ENCODE peak calls at places on chromosome 17, in ten cellular contexts. Y, R, B, O, U, L, D, T, H and J are unnamed samples.
A peak's percentile ranks its signal among the peaks of the same experiment; 100 is the strongest.

GRCh38 chr17:1490643-1491405 is 1.7 kb downstream of the MYO1C start:
- DNase-seq in Y (peak; percentile 45), R (peak; percentile 83), B (peak; percentile 41), O (peak; percentile 53), U (no peak), L (peak; percentile 69), D (no peak), T (peak; percentile 51), H (peak; percentile 33), J (peak; percentile 54)

GRCh38 chr17:55607736-55608341 is 96.6 kb upstream of the SMIM36 start:
- DNase-seq in Y (peak; percentile 46), R (peak; percentile 96), B (no peak), O (no peak), U (peak; percentile 69), L (no peak), D (no peak), T (peak; percentile 11), H (peak; percentile 82), J (no peak)

GRCh38 chr17:2972749-2973148 is 90.7 kb downstream of the OR1D5 start:
- DNase-seq in Y (no peak), R (no peak), B (no peak), O (no peak), U (no peak), L (no peak), D (no peak), T (no peak), H (no peak), J (no peak)

GRCh38 chr17:31391496-31391949 is at the start of gene RAB11FIP4:
- DNase-seq in Y (peak; percentile 8), R (no peak), B (no peak), O (no peak), U (no peak), L (peak; percentile 62), D (no peak), T (no peak), H (no peak), J (no peak)

GRCh38 chr17:39144414-39144813 is 7.0 kb downstream of the PLXDC1 start:
- DNase-seq in Y (peak; percentile 93), R (peak; percentile 98), B (no peak), O (no peak), U (no peak), L (peak; percentile 72), D (no peak), T (peak; percentile 22), H (peak; percentile 82), J (no peak)

GRCh38 chr17:63774982-63775290 is 966 bp downstream of the DDX42 start:
- DNase-seq in Y (peak; percentile 11), R (no peak), B (no peak), O (no peak), U (no peak), L (peak; percentile 27), D (no peak), T (peak; percentile 36), H (no peak), J (no peak)

GRCh38 chr17:50440172-50440837 is 14.3 kb downstream of the ACSF2 start:
- DNase-seq in Y (no peak), R (no peak), B (no peak), O (no peak), U (no peak), L (no peak), D (no peak), T (peak; percentile 42), H (no peak), J (no peak)

GRCh38 chr17:3558603-3559269 is 1.1 kb upstream of the TRPV3 start:
- DNase-seq in Y (peak; percentile 83), R (no peak), B (peak; percentile 45), O (peak; percentile 44), U (no peak), L (no peak), D (no peak), T (peak; percentile 64), H (peak; percentile 59), J (peak; percentile 15)

GRCh38 chr17:21012736-21013135 is 30.1 kb downstream of the USP22 start:
- DNase-seq in Y (no peak), R (peak; percentile 57), B (no peak), O (no peak), U (no peak), L (no peak), D (no peak), T (no peak), H (no peak), J (no peak)

GRCh38 chr17:75142236-75142971 is 10.9 kb upstream of the NT5C start:
- DNase-seq in Y (no peak), R (no peak), B (no peak), O (no peak), U (no peak), L (no peak), D (no peak), T (no peak), H (no peak), J (no peak)

GRCh38 chr17:76390003-76390421 is 5.6 kb downstream of the SPHK1 start:
- DNase-seq in Y (no peak), R (no peak), B (no peak), O (no peak), U (no peak), L (no peak), D (no peak), T (no peak), H (no peak), J (no peak)

GRCh38 chr17:32634167-32634566 is 147.4 kb downstream of the CDK5R1 start:
- DNase-seq in Y (no peak), R (no peak), B (no peak), O (no peak), U (no peak), L (no peak), D (no peak), T (no peak), H (no peak), J (no peak)